ENCODE peak calls at places on chromosomes 13 and 19, in five cellular contexts. One of them, this sample, is unnamed.

GRCh38 chr13:101144808-101145419 is 271.4 kb downstream of the NALCN start:
- DNase-seq in testis: no peak
- DNase-seq in spleen: no peak
- DNase-seq in islet precursor cell: no peak
- DNase-seq in CD14-positive monocyte: no peak
- DNase-seq in this sample: peak

GRCh38 chr13:65032825-65033224 is 2197.3 kb downstream of the PCDH9 start:
- DNase-seq in testis: no peak
- DNase-seq in spleen: no peak
- DNase-seq in islet precursor cell: no peak
- DNase-seq in CD14-positive monocyte: no peak
- DNase-seq in this sample: no peak

GRCh38 chr13:96388598-96388997 is 298.7 kb downstream of the HS6ST3 start:
- DNase-seq in testis: no peak
- DNase-seq in spleen: no peak
- DNase-seq in islet precursor cell: no peak
- DNase-seq in CD14-positive monocyte: no peak
- DNase-seq in this sample: no peak

GRCh38 chr13:99078014-99078771 is 100.3 kb upstream of the DOCK9 start:
- DNase-seq in testis: no peak
- DNase-seq in spleen: no peak
- DNase-seq in islet precursor cell: no peak
- DNase-seq in CD14-positive monocyte: no peak
- DNase-seq in this sample: no peak

GRCh38 chr19:7831452-7831851 is 1.4 kb downstream of the EVI5L start:
- DNase-seq in testis: no peak
- DNase-seq in spleen: no peak
- DNase-seq in islet precursor cell: peak
- DNase-seq in CD14-positive monocyte: no peak
- DNase-seq in this sample: no peak

GRCh38 chr13:27079421-27079958 is 92.1 kb downstream of the USP12 start:
- DNase-seq in testis: no peak
- DNase-seq in spleen: no peak
- DNase-seq in islet precursor cell: peak
- DNase-seq in CD14-positive monocyte: no peak
- DNase-seq in this sample: no peak

GRCh38 chr19:13459351-13459750 is 46.9 kb downstream of the CACNA1A start:
- DNase-seq in testis: no peak
- DNase-seq in spleen: no peak
- DNase-seq in islet precursor cell: peak
- DNase-seq in CD14-positive monocyte: no peak
- DNase-seq in this sample: no peak

GRCh38 chr13:24127116-24127631 is 33.3 kb upstream of the SPATA13 start:
- DNase-seq in testis: no peak
- DNase-seq in spleen: no peak
- DNase-seq in islet precursor cell: no peak
- DNase-seq in CD14-positive monocyte: no peak
- DNase-seq in this sample: no peak

GRCh38 chr13:30934381-30934780 is 1.9 kb downstream of the TEX26 start:
- DNase-seq in testis: no peak
- DNase-seq in spleen: no peak
- DNase-seq in islet precursor cell: peak
- DNase-seq in CD14-positive monocyte: no peak
- DNase-seq in this sample: no peak

GRCh38 chr19:3844596-3844995 is 24.2 kb downstream of the ZFR2 start:
- DNase-seq in testis: no peak
- DNase-seq in spleen: no peak
- DNase-seq in islet precursor cell: no peak
- DNase-seq in CD14-positive monocyte: no peak
- DNase-seq in this sample: no peak

GRCh38 chr13:51066091-51066831 is 44.8 kb downstream of the C13orf42 start:
- DNase-seq in testis: no peak
- DNase-seq in spleen: no peak
- DNase-seq in islet precursor cell: peak
- DNase-seq in CD14-positive monocyte: peak
- DNase-seq in this sample: no peak

GRCh38 chr13:30755678-30756077 is 20.3 kb downstream of the ALOX5AP start:
- DNase-seq in testis: no peak
- DNase-seq in spleen: no peak
- DNase-seq in islet precursor cell: no peak
- DNase-seq in CD14-positive monocyte: no peak
- DNase-seq in this sample: peak

GRCh38 chr13:74084375-74084902 is 49.8 kb downstream of the KLF12 start:
- DNase-seq in testis: no peak
- DNase-seq in spleen: no peak
- DNase-seq in islet precursor cell: no peak
- DNase-seq in CD14-positive monocyte: no peak
- DNase-seq in this sample: no peak

GRCh38 chr13:106987435-106987800 is 419.5 kb upstream of the ARGLU1 start:
- DNase-seq in testis: no peak
- DNase-seq in spleen: no peak
- DNase-seq in islet precursor cell: no peak
- DNase-seq in CD14-positive monocyte: no peak
- DNase-seq in this sample: no peak

GRCh38 chr13:30504081-30504480 is 38.3 kb upstream of the HMGB1 start:
- DNase-seq in testis: no peak
- DNase-seq in spleen: no peak
- DNase-seq in islet precursor cell: no peak
- DNase-seq in CD14-positive monocyte: no peak
- DNase-seq in this sample: no peak

GRCh38 chr19:5332501-5332900 is 8.1 kb downstream of the PTPRS start:
- DNase-seq in testis: no peak
- DNase-seq in spleen: no peak
- DNase-seq in islet precursor cell: no peak
- DNase-seq in CD14-positive monocyte: no peak
- DNase-seq in this sample: no peak

GRCh38 chr19:40398417-40399056 is 8.6 kb upstream of the HIPK4 start:
- DNase-seq in testis: peak
- DNase-seq in spleen: no peak
- DNase-seq in islet precursor cell: peak
- DNase-seq in CD14-positive monocyte: no peak
- DNase-seq in this sample: peak

GRCh38 chr13:114047358-114047881 is 73.5 kb upstream of the C13orf46 start:
- DNase-seq in testis: no peak
- DNase-seq in spleen: no peak
- DNase-seq in islet precursor cell: no peak
- DNase-seq in CD14-positive monocyte: no peak
- DNase-seq in this sample: no peak

GRCh38 chr13:107545946-107546502 is 669.3 kb downstream of the LIG4 start:
- DNase-seq in testis: no peak
- DNase-seq in spleen: no peak
- DNase-seq in islet precursor cell: no peak
- DNase-seq in CD14-positive monocyte: no peak
- DNase-seq in this sample: peak

GRCh38 chr13:42617262-42617661 is 43.3 kb downstream of the TNFSF11 start:
- DNase-seq in testis: no peak
- DNase-seq in spleen: no peak
- DNase-seq in islet precursor cell: no peak
- DNase-seq in CD14-positive monocyte: no peak
- DNase-seq in this sample: no peak

GRCh38 chr19:47039239-47039874 is 9.1 kb downstream of the TMEM160 start:
- DNase-seq in testis: no peak
- DNase-seq in spleen: no peak
- DNase-seq in islet precursor cell: no peak
- DNase-seq in CD14-positive monocyte: no peak
- DNase-seq in this sample: no peak

GRCh38 chr19:45138303-45138751 is 22.5 kb downstream of the NKPD1 start:
- DNase-seq in testis: no peak
- DNase-seq in spleen: no peak
- DNase-seq in islet precursor cell: no peak
- DNase-seq in CD14-positive monocyte: no peak
- DNase-seq in this sample: no peak

GRCh38 chr19:32168606-32169005 is 176.8 kb upstream of the ZNF507 start:
- DNase-seq in testis: no peak
- DNase-seq in spleen: no peak
- DNase-seq in islet precursor cell: no peak
- DNase-seq in CD14-positive monocyte: no peak
- DNase-seq in this sample: no peak

GRCh38 chr13:62512194-62513141 is 1096.8 kb upstream of the PCDH20 start:
- DNase-seq in testis: peak
- DNase-seq in spleen: no peak
- DNase-seq in islet precursor cell: peak
- DNase-seq in CD14-positive monocyte: no peak
- DNase-seq in this sample: no peak

GRCh38 chr13:114128624-114129522 is 3.5 kb downstream of the RASA3 start:
- DNase-seq in testis: peak
- DNase-seq in spleen: peak
- DNase-seq in islet precursor cell: peak
- DNase-seq in CD14-positive monocyte: peak
- DNase-seq in this sample: no peak

GRCh38 chr13:39370554-39370953 is 232.4 kb downstream of the LHFPL6 start:
- DNase-seq in testis: no peak
- DNase-seq in spleen: no peak
- DNase-seq in islet precursor cell: peak
- DNase-seq in CD14-positive monocyte: no peak
- DNase-seq in this sample: no peak

This sample was measured in NCI-H1417 treated with DMSO at 0.1 percent for 48 hours.